ENCODE peak calls at places on chromosome 4, in nine cellular contexts. C is body of pancreas, J is PC-3, P is A673, I is heart left ventricle, N is right atrium auricular region, O is lung, B is tibial artery, D is Peyer's patch. Q is an unnamed sample. For H3K4me1, the result is how much of the 10 kb centered on the place peaks cover.

GRCh38 chr4:152956650-152957436 is 20.7 kb downstream of the FHDC1 start:
- DNase-seq in C (no peak), J (no peak), P (no peak), I (no peak), N (no peak), O (no peak), B (no peak), D (no peak), Q (peak)

GRCh38 chr4:111695677-111696076 is 449.6 kb upstream of the FAM241A start:
- DNase-seq in C (no peak), J (no peak), P (no peak), I (no peak), N (no peak), O (no peak), B (no peak), D (no peak), Q (no peak)

GRCh38 chr4:17781831-17782287 is 438 bp upstream of the FAM184B start:
- DNase-seq in C (no peak), J (no peak), P (no peak), I (no peak), N (no peak), O (no peak), B (no peak), D (no peak), Q (no peak)

GRCh38 chr4:81314196-81314896 is 99.3 kb upstream of the PRKG2 start:
- DNase-seq in C (peak), J (peak), P (peak), I (peak), N (peak), O (peak), B (no peak), D (peak), Q (peak)

GRCh38 chr4:183392377-183392776 is 52.1 kb upstream of the CDKN2AIP start:
- DNase-seq in C (peak), J (no peak), P (no peak), I (no peak), N (no peak), O (no peak), B (peak), D (no peak), Q (no peak)

GRCh38 chr4:2261110-2261852 is 628 bp downstream of the MXD4 start:
- DNase-seq in C (peak), J (peak), P (peak), I (peak), N (no peak), O (no peak), B (peak), D (peak), Q (peak)

GRCh38 chr4:76339364-76339763 is 32.8 kb downstream of the STBD1 start:
- DNase-seq in C (no peak), J (no peak), P (no peak), I (no peak), N (no peak), O (no peak), B (no peak), D (no peak), Q (no peak)

GRCh38 chr4:10063544-10064300 is 42.4 kb upstream of the SLC2A9 start:
- DNase-seq in C (peak), J (peak), P (peak), I (peak), N (peak), O (peak), B (peak), D (peak), Q (no peak)

GRCh38 chr4:77349796-77350195 is 192.8 kb downstream of the CCNG2 start:
- DNase-seq in C (no peak), J (peak), P (no peak), I (no peak), N (no peak), O (no peak), B (no peak), D (no peak), Q (no peak)

GRCh38 chr4:14580061-14580460 is 422.2 kb upstream of the CPEB2 start:
- DNase-seq in C (no peak), J (no peak), P (no peak), I (no peak), N (no peak), O (no peak), B (no peak), D (no peak), Q (no peak)

GRCh38 chr4:53914313-53915016 is 149.9 kb downstream of the CHIC2 start:
- DNase-seq in C (peak), J (peak), P (no peak), I (no peak), N (peak), O (peak), B (no peak), D (no peak), Q (no peak)

GRCh38 chr4:143773998-143774898 is 73.8 kb upstream of the FREM3 start:
- DNase-seq in C (peak), J (peak), P (peak), I (peak), N (no peak), O (peak), B (no peak), D (peak), Q (peak)

GRCh38 chr4:85823295-85823694 is 348.3 kb downstream of the ARHGAP24 start:
- DNase-seq in C (no peak), J (peak), P (peak), I (peak), N (no peak), O (no peak), B (no peak), D (no peak), Q (no peak)

GRCh38 chr4:88759039-88759631 is 61.5 kb upstream of the NAP1L5 start:
- DNase-seq in C (no peak), J (no peak), P (peak), I (no peak), N (no peak), O (no peak), B (no peak), D (no peak), Q (no peak)

GRCh38 chr4:127138586-127138985 is 494.2 kb upstream of the INTU start:
- DNase-seq in C (no peak), J (no peak), P (no peak), I (no peak), N (no peak), O (no peak), B (no peak), D (no peak), Q (no peak)

GRCh38 chr4:186765138-186765537 is 41.5 kb upstream of the FAT1 start:
- DNase-seq in C (no peak), J (no peak), P (no peak), I (no peak), N (no peak), O (no peak), B (peak), D (peak), Q (peak)

GRCh38 chr4:180925800-180926199 is 1317.4 kb upstream of the TENM3 start:
- DNase-seq in C (no peak), J (peak), P (no peak), I (no peak), N (no peak), O (no peak), B (no peak), D (no peak), Q (no peak)

GRCh38 chr4:152104846-152105462 is 344.1 kb upstream of the GATB start:
- DNase-seq in C (no peak), J (no peak), P (no peak), I (no peak), N (no peak), O (no peak), B (no peak), D (no peak), Q (no peak)

GRCh38 chr4:124372916-124373315 is 339.6 kb downstream of the ANKRD50 start:
- DNase-seq in C (no peak), J (no peak), P (no peak), I (no peak), N (no peak), O (no peak), B (no peak), D (no peak), Q (no peak)

GRCh38 chr4:68953056-68953455 is 1.5 kb upstream of the UGT2A3 start:
- DNase-seq in C (no peak), J (no peak), P (no peak), I (no peak), N (no peak), O (no peak), B (no peak), D (no peak), Q (no peak)

GRCh38 chr4:68951806-68952585 is 392 bp upstream of the UGT2A3 start:
- DNase-seq in C (no peak), J (no peak), P (no peak), I (no peak), N (no peak), O (no peak), B (no peak), D (no peak), Q (no peak)

GRCh38 chr4:68950033-68950432 is 1.6 kb downstream of the UGT2A3 start:
- DNase-seq in C (no peak), J (no peak), P (no peak), I (no peak), N (no peak), O (no peak), B (no peak), D (no peak), Q (no peak)

GRCh38 chr4:68948985-68949384 is 2.6 kb downstream of the UGT2A3 start:
- DNase-seq in C (no peak), J (no peak), P (no peak), I (no peak), N (no peak), O (no peak), B (no peak), D (no peak), Q (no peak)

GRCh38 chr4:68951078-68951805 is at the start of gene UGT2A3:
- DNase-seq in C (peak), J (no peak), P (no peak), I (no peak), N (no peak), O (no peak), B (no peak), D (peak), Q (peak)
- H3K27ac ChIP-seq in C (peak), J (no peak), P (no peak), I (no peak), N (no peak), O (no peak), B (no peak), D (peak), Q (peak)

DNA sequence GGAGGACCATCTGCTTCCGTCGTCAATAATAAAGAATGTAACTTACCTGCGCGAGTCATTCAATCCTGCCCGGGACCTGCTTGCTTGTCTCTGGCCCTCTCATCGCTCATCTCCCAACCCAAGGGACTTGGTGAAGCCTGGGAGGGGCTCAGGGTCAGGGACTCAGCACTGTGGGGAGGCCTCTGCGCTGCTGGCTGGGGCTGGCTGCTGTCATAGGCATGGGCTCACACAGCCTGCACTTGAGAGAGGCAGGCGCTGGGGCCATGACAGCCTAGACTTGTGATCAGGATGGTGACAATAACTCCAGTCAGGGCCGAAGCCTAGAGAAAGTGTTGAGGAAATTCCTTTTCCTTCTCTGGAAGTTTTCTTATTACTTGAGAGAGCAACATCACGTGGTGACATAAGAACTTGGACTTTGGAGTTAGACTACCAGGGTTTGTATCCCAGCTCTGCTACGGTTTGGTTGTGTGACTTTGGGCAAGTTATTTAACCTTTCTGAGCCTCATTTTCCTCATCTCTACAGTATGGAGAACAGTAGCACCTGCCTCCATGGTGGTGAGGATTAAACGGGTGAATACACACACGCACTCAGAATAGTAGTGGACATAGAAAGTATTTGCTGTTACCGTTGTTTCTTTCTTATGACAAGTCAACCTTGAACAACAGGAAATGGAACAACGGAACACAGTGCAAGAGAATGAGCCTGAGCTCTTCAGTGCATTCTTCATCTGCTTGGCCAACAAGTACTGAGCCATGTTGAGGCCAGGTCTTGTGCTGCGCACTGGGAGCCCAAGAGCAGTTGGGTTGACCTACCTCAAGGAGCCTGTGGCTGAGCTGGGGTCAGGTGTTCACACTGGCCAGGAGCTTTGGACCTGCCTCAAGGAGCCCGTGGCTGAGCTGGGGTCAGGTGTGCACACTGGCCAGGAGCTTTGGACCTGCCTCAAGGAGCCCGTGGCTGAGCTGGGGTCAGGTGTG is 60.5 kb downstream of the TBC1D14 start:
- DNase-seq in C (no peak), J (no peak), P (no peak), I (no peak), N (peak), O (no peak), B (no peak), D (peak), Q (no peak)
- H3K4me1 ChIP-seq in C (under half), J (under half), P (under half), I (under half), N (under half), O (under half), B (under half), D (under half), Q (under half)

GRCh38 chr4:68591204-68591603 is 15.1 kb upstream of the UGT2B17 start:
- DNase-seq in C (no peak), J (peak), P (no peak), I (no peak), N (no peak), O (no peak), B (no peak), D (no peak), Q (no peak)
- TF ChIP-seq CTCF in C (no peak), J (no peak), P (no peak), I (no peak), N (no peak), O (no peak), B (no peak), D (no peak), Q (no peak)

GRCh38 chr4:11341337-11342043 is 87.2 kb downstream of the HS3ST1 start:
- DNase-seq in C (no peak), J (no peak), P (no peak), I (no peak), N (no peak), O (no peak), B (no peak), D (no peak), Q (no peak)

GRCh38 chr4:11338990-11339782 is 89.5 kb downstream of the HS3ST1 start:
- DNase-seq in C (no peak), J (no peak), P (no peak), I (no peak), N (no peak), O (no peak), B (no peak), D (no peak), Q (no peak)

GRCh38 chr4:11343536-11343935 is 85.2 kb downstream of the HS3ST1 start:
- DNase-seq in C (no peak), J (no peak), P (no peak), I (no peak), N (no peak), O (no peak), B (no peak), D (no peak), Q (no peak)

GRCh38 chr4:11337287-11337686 is 91.4 kb downstream of the HS3ST1 start:
- DNase-seq in C (no peak), J (no peak), P (no peak), I (no peak), N (no peak), O (no peak), B (no peak), D (no peak), Q (no peak)

GRCh38 chr4:11342401-11342800 is 86.3 kb downstream of the HS3ST1 start:
- DNase-seq in C (no peak), J (no peak), P (no peak), I (no peak), N (no peak), O (no peak), B (no peak), D (no peak), Q (no peak)
- H3K27ac ChIP-seq in C (no peak), J (no peak), P (no peak), I (no peak), N (no peak), O (no peak), B (no peak), D (no peak), Q (no peak)

DNA sequence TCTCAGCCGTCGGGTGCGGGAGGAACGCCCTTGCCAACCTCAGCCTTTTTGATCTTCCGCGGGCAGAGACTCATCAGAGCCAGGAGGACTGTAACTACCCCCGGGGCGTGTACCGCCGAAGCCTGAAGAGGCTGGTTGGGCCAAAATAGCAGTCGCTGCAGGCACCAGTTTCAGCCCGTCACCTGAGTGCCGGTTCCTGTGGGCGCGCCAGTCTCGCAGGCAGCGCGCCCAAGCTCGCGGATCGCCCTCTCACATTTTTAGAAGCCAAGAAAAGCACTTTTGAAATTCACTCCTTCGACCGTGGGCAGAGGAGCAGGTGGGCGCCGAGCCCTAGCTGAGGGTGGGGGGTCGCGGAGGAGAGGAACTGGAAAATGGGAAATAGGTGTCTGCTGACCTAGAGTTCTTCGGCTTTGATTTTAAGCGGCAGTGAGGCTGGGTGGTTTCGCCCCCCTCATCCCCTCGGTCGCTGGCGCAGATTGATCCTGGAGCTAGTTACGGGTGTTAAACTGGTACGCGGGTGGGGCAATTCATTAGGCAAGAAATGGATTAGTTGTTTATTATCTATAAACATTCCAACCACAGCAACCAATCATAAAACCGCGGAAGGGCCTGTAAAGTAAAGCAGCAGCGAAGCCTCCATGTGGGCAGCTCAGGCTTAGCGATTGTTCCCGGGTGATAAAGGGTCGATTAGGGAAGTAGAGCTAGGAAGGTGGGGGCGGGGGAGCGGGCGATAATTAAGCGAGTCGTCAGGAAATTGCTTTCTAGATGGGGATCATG is 69.2 kb downstream of the FBXO8 start:
- DNase-seq in C (no peak), J (no peak), P (no peak), I (no peak), N (no peak), O (no peak), B (no peak), D (no peak), Q (no peak)
- H3K4me1 ChIP-seq in C (under half), J (under half), P (under half), I (under half), N (under half), O (under half), B (under half), D (under half), Q (under half)

DNA sequence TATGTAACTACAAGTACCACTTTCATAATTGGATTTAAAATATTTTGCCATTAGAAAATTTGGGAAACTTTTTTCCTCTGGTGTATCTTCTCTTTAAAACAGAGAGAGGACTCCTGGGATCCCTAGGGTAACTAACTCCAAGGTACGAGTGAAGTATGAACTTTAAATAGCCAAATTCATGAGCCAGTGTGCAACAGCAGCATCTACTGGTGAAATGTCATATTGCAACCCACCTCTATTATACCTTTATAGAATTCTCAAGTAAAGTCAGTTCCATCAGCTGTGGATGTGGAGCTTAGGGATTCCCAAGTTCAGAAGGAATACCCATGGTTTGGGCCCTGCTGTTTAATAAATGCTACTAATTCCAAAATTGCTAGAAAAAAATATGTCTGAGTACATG is 282.7 kb upstream of the TAPT1 start:
- DNase-seq in C (no peak), J (peak), P (peak), I (no peak), N (no peak), O (no peak), B (no peak), D (no peak), Q (no peak)
- TF ChIP-seq CTCF in C (no peak), J (peak), P (peak), I (peak), N (no peak), O (no peak), B (no peak), D (no peak), Q (no peak)